ENCODE peak calls at places on chromosome 5, in nine cellular contexts. X, B, M, G, T, P, Z, H and U are unnamed samples.

GRCh38 chr5:56684159-56684558 is 131.2 kb upstream of the MAP3K1 start:
- DNase-seq in X (no peak), B (no peak), M (no peak), G (no peak), T (no peak), P (no peak), Z (no peak), H (no peak), U (no peak)

GRCh38 chr5:172714491-172715420 is 56.2 kb downstream of the DUSP1 start:
- DNase-seq in X (peak; percentile 91), B (peak; percentile 88), M (peak; percentile 94), G (no peak), T (peak; percentile 84), P (peak; percentile 86), Z (peak; percentile 66), H (peak; percentile 58), U (peak; percentile 78)

GRCh38 chr5:178468196-178468685 is 122.0 kb downstream of the COL23A1 start:
- DNase-seq in X (no peak), B (no peak), M (peak; percentile 38), G (peak; percentile 62), T (no peak), P (no peak), Z (no peak), H (no peak), U (no peak)

GRCh38 chr5:119077444-119077843 is 6.6 kb downstream of the DMXL1 start:
- DNase-seq in X (no peak), B (no peak), M (no peak), G (no peak), T (no peak), P (no peak), Z (no peak), H (no peak), U (no peak)

GRCh38 chr5:179154991-179155955 is 95.1 kb downstream of the ZNF354C start:
- DNase-seq in X (peak; percentile 35), B (peak; percentile 27), M (peak; percentile 56), G (no peak), T (no peak), P (no peak), Z (no peak), H (no peak), U (no peak)

GRCh38 chr5:56735845-56736641 is 79.3 kb upstream of the MAP3K1 start:
- DNase-seq in X (no peak), B (no peak), M (no peak), G (no peak), T (no peak), P (no peak), Z (no peak), H (no peak), U (no peak)

GRCh38 chr5:69414885-69415583 is at the start of gene MARVELD2:
- DNase-seq in X (peak; percentile 96), B (peak; percentile 87), M (peak; percentile 76), G (peak; percentile 83), T (peak; percentile 31), P (peak; percentile 60), Z (peak; percentile 94), H (peak; percentile 74), U (peak; percentile 78)

GRCh38 chr5:37756248-37756647 is 83.6 kb downstream of the GDNF start:
- DNase-seq in X (no peak), B (no peak), M (no peak), G (no peak), T (no peak), P (no peak), Z (peak; percentile 35), H (peak; percentile 57), U (no peak)

GRCh38 chr5:6356578-6357164 is 21.7 kb downstream of the MED10 start:
- DNase-seq in X (no peak), B (no peak), M (peak; percentile 13), G (no peak), T (no peak), P (no peak), Z (no peak), H (no peak), U (no peak)

GRCh38 chr5:172556262-172556661 is 84.8 kb upstream of the NEURL1B start:
- DNase-seq in X (no peak), B (no peak), M (no peak), G (no peak), T (no peak), P (no peak), Z (peak; percentile 50), H (peak; percentile 20), U (no peak)

GRCh38 chr5:151005187-151005974 is 15.0 kb upstream of the GPX3 start:
- DNase-seq in X (no peak), B (no peak), M (peak; percentile 85), G (no peak), T (no peak), P (peak; percentile 78), Z (no peak), H (no peak), U (no peak)

GRCh38 chr5:75202935-75203334 is 33.7 kb downstream of the ANKRD31 start:
- DNase-seq in X (no peak), B (no peak), M (no peak), G (no peak), T (no peak), P (no peak), Z (peak; percentile 14), H (peak; percentile 3), U (no peak)

GRCh38 chr5:127572930-127573329 is 55.5 kb downstream of the PRRC1 start:
- DNase-seq in X (no peak), B (no peak), M (no peak), G (no peak), T (peak; percentile 16), P (no peak), Z (peak; percentile 19), H (peak; percentile 20), U (no peak)

GRCh38 chr5:65760504-65761275 is 38.7 kb downstream of the NLN start:
- DNase-seq in X (no peak), B (no peak), M (no peak), G (no peak), T (peak; percentile 87), P (no peak), Z (peak; percentile 65), H (peak; percentile 57), U (no peak)

GRCh38 chr5:122259995-122260394 is 52.0 kb upstream of the SNCAIP start:
- DNase-seq in X (no peak), B (no peak), M (no peak), G (no peak), T (peak; percentile 75), P (no peak), Z (peak; percentile 81), H (peak; percentile 80), U (no peak)

GRCh38 chr5:145484195-145484594 is 350.9 kb downstream of the PRELID2 start:
- DNase-seq in X (no peak), B (no peak), M (no peak), G (no peak), T (peak; percentile 65), P (no peak), Z (peak; percentile 87), H (peak; percentile 95), U (no peak)

GRCh38 chr5:169160405-169160901 is 140.5 kb downstream of the SLIT3 start:
- DNase-seq in X (no peak), B (no peak), M (peak; percentile 82), G (no peak), T (peak; percentile 59), P (no peak), Z (peak; percentile 10), H (peak; percentile 12), U (no peak)
- TF ChIP-seq CTCF in X (no peak), B (no peak), M (no peak), G (peak; percentile 50), T (peak; percentile 35), P (no peak), Z (no peak), H (no peak), U (no peak)

GRCh38 chr5:10744681-10745080 is 16.4 kb downstream of the DAP start:
- DNase-seq in X (no peak), B (no peak), M (no peak), G (no peak), T (no peak), P (no peak), Z (no peak), H (no peak), U (no peak)

GRCh38 chr5:10746711-10747110 is 14.3 kb downstream of the DAP start:
- DNase-seq in X (no peak), B (no peak), M (no peak), G (no peak), T (no peak), P (no peak), Z (peak; percentile 38), H (peak; percentile 74), U (no peak)

GRCh38 chr5:10747678-10748622 is 13.1 kb downstream of the DAP start:
- DNase-seq in X (no peak), B (no peak), M (no peak), G (no peak), T (no peak), P (no peak), Z (no peak), H (no peak), U (no peak)

GRCh38 chr5:10741661-10742060 is 19.4 kb downstream of the DAP start:
- DNase-seq in X (no peak), B (no peak), M (no peak), G (no peak), T (no peak), P (no peak), Z (no peak), H (no peak), U (no peak)

DNA sequence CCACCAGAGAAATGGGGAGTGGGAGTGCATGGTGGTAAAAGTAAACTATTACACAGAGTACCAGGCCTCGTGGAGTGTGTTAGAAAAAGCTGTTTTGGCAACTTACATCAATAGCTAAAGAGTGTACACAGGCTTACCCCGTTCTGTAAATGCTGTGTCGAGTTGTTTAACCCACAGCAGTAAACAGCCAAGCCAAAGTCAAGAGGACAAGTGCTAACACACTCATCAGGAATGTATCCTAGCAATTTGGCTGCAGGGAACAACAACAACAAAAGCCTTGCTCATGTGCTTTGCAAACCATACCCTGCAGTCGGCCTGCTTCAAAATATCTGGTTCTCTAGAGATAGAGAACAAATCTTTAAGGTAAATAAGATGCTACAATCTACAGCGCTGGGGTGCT is 15.9 kb downstream of the DAP start:
- DNase-seq in X (no peak), B (no peak), M (no peak), G (no peak), T (no peak), P (no peak), Z (peak; percentile 68), H (peak; percentile 76), U (no peak)
- TF ChIP-seq CTCF in X (no peak), B (no peak), M (no peak), G (no peak), T (no peak), P (no peak), Z (no peak), H (no peak), U (no peak)

GRCh38 chr5:180209137-180209581 is at the start of gene RASGEF1C:
- DNase-seq in X (peak; percentile 71), B (no peak), M (no peak), G (peak; percentile 83), T (peak; percentile 62), P (peak; percentile 70), Z (peak; percentile 72), H (peak; percentile 15), U (peak; percentile 87)
- TF ChIP-seq CTCF in X (no peak), B (no peak), M (peak; percentile 44), G (peak; percentile 67), T (peak; percentile 9), P (peak; percentile 40), Z (peak; percentile 8), H (peak; percentile 39), U (no peak)

DNA sequence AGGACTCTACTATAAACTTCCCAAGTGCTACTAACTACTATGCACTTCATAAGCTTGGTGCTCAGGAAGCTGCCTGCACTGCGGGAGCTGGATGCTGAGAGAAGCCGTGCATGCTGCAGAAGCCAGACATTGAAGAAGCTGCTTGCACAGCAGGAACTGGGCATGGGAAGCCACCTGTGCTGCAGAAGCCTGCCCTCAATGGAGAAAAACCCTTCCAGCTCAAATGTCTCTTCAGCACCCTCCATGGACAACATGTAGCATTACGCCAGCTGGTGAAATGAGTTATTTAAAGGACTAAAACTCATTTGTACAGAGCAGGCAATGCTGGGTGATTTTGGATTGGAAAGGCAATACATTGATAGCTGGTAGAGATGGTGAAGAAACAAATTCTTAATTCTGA is 247.2 kb downstream of the KIF4B start:
- DNase-seq in X (no peak), B (no peak), M (no peak), G (no peak), T (no peak), P (no peak), Z (peak; percentile 53), H (no peak), U (peak; percentile 13)
- TF ChIP-seq CTCF in X (no peak), B (no peak), M (no peak), G (peak; percentile 52), T (no peak), P (no peak), Z (peak; percentile 49), H (no peak), U (peak; percentile 27)